ENCODE peak calls at places on chromosomes 6 and 20, in eight cellular contexts. One of them, this sample, is unnamed. For H3K4me1, the result is how much of the 10 kb centered on the place peaks cover.

GRCh38 chr6:87922947-87923330 is 124.7 kb upstream of the SPACA1 start:
- DNase-seq in HCT116: no peak
- DNase-seq in suprapubic skin: no peak
- DNase-seq in tibial nerve: no peak
- DNase-seq in H1: no peak
- DNase-seq in IMR-90: no peak
- DNase-seq in heart left ventricle: no peak
- DNase-seq in stomach: no peak
- DNase-seq in this sample: no peak

GRCh38 chr20:56414842-56415765 is 3.0 kb downstream of the CASS4 start:
- DNase-seq in heart left ventricle: no peak
- DNase-seq in H1: no peak
- DNase-seq in IMR-90: peak
- DNase-seq in tibial nerve: no peak
- DNase-seq in suprapubic skin: no peak
- DNase-seq in stomach: no peak
- DNase-seq in HCT116: no peak
- DNase-seq in this sample: no peak

GRCh38 chr6:21438986-21439352 is 154.6 kb upstream of the SOX4 start:
- DNase-seq in H1: no peak
- DNase-seq in HCT116: no peak
- DNase-seq in tibial nerve: no peak
- DNase-seq in heart left ventricle: no peak
- DNase-seq in IMR-90: no peak
- DNase-seq in stomach: no peak
- DNase-seq in suprapubic skin: no peak
- DNase-seq in this sample: no peak

GRCh38 chr6:72151742-72152141 is 265.4 kb downstream of the RIMS1 start:
- DNase-seq in suprapubic skin: no peak
- DNase-seq in HCT116: no peak
- DNase-seq in stomach: no peak
- DNase-seq in heart left ventricle: no peak
- DNase-seq in tibial nerve: no peak
- DNase-seq in IMR-90: no peak
- DNase-seq in H1: no peak
- DNase-seq in this sample: no peak

GRCh38 chr20:49572857-49573256 is 4.9 kb upstream of the PTGIS start:
- DNase-seq in H1: no peak
- DNase-seq in suprapubic skin: peak
- DNase-seq in IMR-90: no peak
- DNase-seq in stomach: no peak
- DNase-seq in tibial nerve: no peak
- DNase-seq in HCT116: no peak
- DNase-seq in heart left ventricle: no peak
- DNase-seq in this sample: no peak

GRCh38 chr20:63032861-63033634 is 26.3 kb upstream of the BHLHE23 start:
- DNase-seq in HCT116: no peak
- DNase-seq in stomach: no peak
- DNase-seq in tibial nerve: no peak
- DNase-seq in IMR-90: no peak
- DNase-seq in heart left ventricle: peak
- DNase-seq in suprapubic skin: peak
- DNase-seq in H1: no peak
- DNase-seq in this sample: no peak

GRCh38 chr20:59994697-59995122 is 36.5 kb downstream of the CDH26 start:
- DNase-seq in HCT116: peak
- DNase-seq in stomach: peak
- DNase-seq in heart left ventricle: no peak
- DNase-seq in IMR-90: peak
- DNase-seq in suprapubic skin: no peak
- DNase-seq in tibial nerve: no peak
- DNase-seq in H1: peak
- DNase-seq in this sample: peak

GRCh38 chr20:25315418-25316210 is 67.7 kb downstream of the PYGB start:
- DNase-seq in heart left ventricle: peak
- DNase-seq in tibial nerve: peak
- DNase-seq in H1: no peak
- DNase-seq in stomach: peak
- DNase-seq in suprapubic skin: peak
- DNase-seq in HCT116: no peak
- DNase-seq in IMR-90: peak
- DNase-seq in this sample: no peak

GRCh38 chr6:54802775-54803631 is 43.6 kb upstream of the FAM83B start:
- DNase-seq in IMR-90: peak
- DNase-seq in HCT116: peak
- DNase-seq in suprapubic skin: no peak
- DNase-seq in heart left ventricle: no peak
- DNase-seq in H1: no peak
- DNase-seq in tibial nerve: no peak
- DNase-seq in stomach: no peak
- DNase-seq in this sample: no peak

GRCh38 chr6:106973018-106973840 is 1.3 kb downstream of the CD24 start:
- DNase-seq in HCT116: no peak
- DNase-seq in heart left ventricle: no peak
- DNase-seq in IMR-90: no peak
- DNase-seq in stomach: peak
- DNase-seq in suprapubic skin: no peak
- DNase-seq in tibial nerve: no peak
- DNase-seq in H1: no peak
- DNase-seq in this sample: peak

GRCh38 chr6:116409756-116410155 is 39.0 kb downstream of the DSE start:
- DNase-seq in suprapubic skin: no peak
- DNase-seq in IMR-90: no peak
- DNase-seq in tibial nerve: no peak
- DNase-seq in HCT116: no peak
- DNase-seq in stomach: no peak
- DNase-seq in heart left ventricle: no peak
- DNase-seq in H1: no peak
- DNase-seq in this sample: no peak

GRCh38 chr6:27814665-27815424 is 97.4 kb downstream of the OR2B2 start:
- DNase-seq in IMR-90: peak
- DNase-seq in suprapubic skin: no peak
- DNase-seq in stomach: peak
- DNase-seq in H1: peak
- DNase-seq in tibial nerve: no peak
- DNase-seq in HCT116: peak
- DNase-seq in heart left ventricle: no peak
- DNase-seq in this sample: peak

GRCh38 chr6:84549912-84550311 is 214.5 kb downstream of the TBX18 start:
- DNase-seq in stomach: no peak
- DNase-seq in heart left ventricle: no peak
- DNase-seq in tibial nerve: no peak
- DNase-seq in HCT116: no peak
- DNase-seq in IMR-90: no peak
- DNase-seq in H1: no peak
- DNase-seq in suprapubic skin: no peak
- DNase-seq in this sample: no peak

GRCh38 chr20:934186-934840 is 18.2 kb upstream of the ANGPT4 start:
- DNase-seq in suprapubic skin: no peak
- DNase-seq in IMR-90: no peak
- DNase-seq in H1: no peak
- DNase-seq in HCT116: no peak
- DNase-seq in stomach: no peak
- DNase-seq in tibial nerve: no peak
- DNase-seq in heart left ventricle: no peak
- DNase-seq in this sample: no peak

GRCh38 chr6:89022747-89023289 is 57.7 kb upstream of the PNRC1 start:
- DNase-seq in H1: no peak
- DNase-seq in heart left ventricle: no peak
- DNase-seq in stomach: no peak
- DNase-seq in tibial nerve: no peak
- DNase-seq in HCT116: no peak
- DNase-seq in IMR-90: peak
- DNase-seq in suprapubic skin: no peak
- DNase-seq in this sample: peak

GRCh38 chr6:79078057-79078969 is at the start of gene PHIP:
- DNase-seq in stomach: peak
- DNase-seq in HCT116: peak
- DNase-seq in suprapubic skin: peak
- DNase-seq in heart left ventricle: peak
- DNase-seq in H1: peak
- DNase-seq in tibial nerve: peak
- DNase-seq in IMR-90: peak
- DNase-seq in this sample: peak

GRCh38 chr6:79077680-79078056 is 386 bp downstream of the PHIP start:
- DNase-seq in IMR-90: no peak
- DNase-seq in H1: no peak
- DNase-seq in heart left ventricle: no peak
- DNase-seq in HCT116: no peak
- DNase-seq in tibial nerve: no peak
- DNase-seq in suprapubic skin: no peak
- DNase-seq in stomach: peak
- DNase-seq in this sample: no peak

GRCh38 chr6:79082304-79082703 is 4.2 kb upstream of the PHIP start:
- DNase-seq in suprapubic skin: no peak
- DNase-seq in stomach: no peak
- DNase-seq in tibial nerve: no peak
- DNase-seq in IMR-90: no peak
- DNase-seq in HCT116: no peak
- DNase-seq in heart left ventricle: no peak
- DNase-seq in H1: no peak
- DNase-seq in this sample: no peak

GRCh38 chr6:79076881-79077641 is 993 bp downstream of the PHIP start:
- DNase-seq in stomach: peak
- DNase-seq in IMR-90: peak
- DNase-seq in H1: peak
- DNase-seq in HCT116: peak
- DNase-seq in heart left ventricle: peak
- DNase-seq in tibial nerve: peak
- DNase-seq in suprapubic skin: peak
- DNase-seq in this sample: peak

GRCh38 chr6:79079425-79080130 is 1.5 kb upstream of the PHIP start:
- DNase-seq in suprapubic skin: no peak
- DNase-seq in stomach: no peak
- DNase-seq in heart left ventricle: no peak
- DNase-seq in HCT116: no peak
- DNase-seq in IMR-90: peak
- DNase-seq in tibial nerve: no peak
- DNase-seq in H1: no peak
- DNase-seq in this sample: no peak
- TF ChIP-seq POLR2A in suprapubic skin: no peak
- TF ChIP-seq POLR2A in stomach: no peak
- TF ChIP-seq POLR2A in heart left ventricle: no peak
- TF ChIP-seq POLR2A in HCT116: no peak
- TF ChIP-seq POLR2A in IMR-90: no peak
- TF ChIP-seq POLR2A in tibial nerve: no peak
- TF ChIP-seq POLR2A in H1: no peak
- TF ChIP-seq POLR2A in this sample: no peak

GRCh38 chr6:2819891-2820814 is 21.5 kb downstream of the SERPINB1 start:
- DNase-seq in IMR-90: peak
- DNase-seq in stomach: no peak
- DNase-seq in heart left ventricle: no peak
- DNase-seq in HCT116: no peak
- DNase-seq in suprapubic skin: no peak
- DNase-seq in H1: no peak
- DNase-seq in tibial nerve: no peak
- DNase-seq in this sample: no peak

GRCh38 chr6:2827112-2827511 is 14.6 kb downstream of the SERPINB1 start:
- DNase-seq in IMR-90: no peak
- DNase-seq in H1: no peak
- DNase-seq in tibial nerve: no peak
- DNase-seq in stomach: no peak
- DNase-seq in suprapubic skin: no peak
- DNase-seq in heart left ventricle: no peak
- DNase-seq in HCT116: no peak
- DNase-seq in this sample: no peak

GRCh38 chr6:2821554-2821953 is 20.1 kb downstream of the SERPINB1 start:
- DNase-seq in tibial nerve: no peak
- DNase-seq in H1: no peak
- DNase-seq in stomach: no peak
- DNase-seq in suprapubic skin: no peak
- DNase-seq in IMR-90: no peak
- DNase-seq in HCT116: no peak
- DNase-seq in heart left ventricle: no peak
- DNase-seq in this sample: no peak

GRCh38 chr6:2819115-2819514 is 22.5 kb downstream of the SERPINB1 start:
- DNase-seq in suprapubic skin: no peak
- DNase-seq in stomach: no peak
- DNase-seq in HCT116: no peak
- DNase-seq in heart left ventricle: no peak
- DNase-seq in tibial nerve: no peak
- DNase-seq in IMR-90: no peak
- DNase-seq in H1: no peak
- DNase-seq in this sample: no peak

DNA sequence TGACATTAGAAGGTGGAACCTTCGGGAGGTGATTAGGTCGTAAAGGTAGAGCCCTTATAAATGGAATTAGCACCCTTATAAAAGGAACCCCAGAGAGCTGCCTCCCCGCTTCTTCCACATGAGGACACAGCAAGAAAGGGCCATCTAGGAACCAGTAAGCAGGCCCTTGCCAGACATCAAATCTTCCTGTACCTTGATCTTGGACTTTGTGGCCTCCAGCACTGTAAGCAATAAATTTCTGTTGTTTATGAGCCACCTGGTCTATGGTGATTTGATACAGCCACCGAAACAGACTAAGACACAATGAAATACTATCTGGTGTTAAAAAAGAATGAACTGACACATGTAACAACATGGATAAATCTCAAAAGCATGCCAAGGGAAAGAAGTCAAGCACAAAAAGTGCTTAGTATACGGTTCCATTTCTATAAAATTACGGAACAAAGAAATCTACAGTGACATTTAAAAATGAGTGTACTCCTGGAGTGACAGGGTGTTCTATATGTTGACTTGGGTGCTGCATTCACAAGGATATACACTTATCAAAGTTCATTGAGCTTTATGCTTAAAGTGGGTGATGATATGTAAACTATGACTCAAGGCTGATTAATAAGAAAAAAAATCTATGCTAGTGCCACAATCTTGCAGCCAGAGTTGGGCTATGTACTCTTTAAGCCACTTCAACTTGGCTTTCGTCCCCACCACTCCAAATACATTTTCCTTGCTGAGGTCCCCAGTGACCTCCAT is 18.4 kb downstream of the SERPINB1 start:
- DNase-seq in stomach: no peak
- DNase-seq in HCT116: no peak
- DNase-seq in heart left ventricle: no peak
- DNase-seq in H1: no peak
- DNase-seq in tibial nerve: no peak
- DNase-seq in IMR-90: peak
- DNase-seq in suprapubic skin: no peak
- DNase-seq in this sample: no peak
- H3K4me1 ChIP-seq in stomach: under half
- H3K4me1 ChIP-seq in HCT116: under half
- H3K4me1 ChIP-seq in heart left ventricle: under half
- H3K4me1 ChIP-seq in H1: under half
- H3K4me1 ChIP-seq in tibial nerve: under half
- H3K4me1 ChIP-seq in IMR-90: under half
- H3K4me1 ChIP-seq in suprapubic skin: under half
- H3K4me1 ChIP-seq in this sample: under half

GRCh38 chr6:29976588-29977424 is 34.5 kb downstream of the HLA-A start:
- DNase-seq in tibial nerve: peak
- DNase-seq in IMR-90: peak
- DNase-seq in suprapubic skin: peak
- DNase-seq in H1: no peak
- DNase-seq in HCT116: peak
- DNase-seq in stomach: peak
- DNase-seq in heart left ventricle: peak
- DNase-seq in this sample: peak
- TF ChIP-seq POLR2A in tibial nerve: no peak
- TF ChIP-seq POLR2A in IMR-90: peak
- TF ChIP-seq POLR2A in suprapubic skin: peak
- TF ChIP-seq POLR2A in H1: no peak
- TF ChIP-seq POLR2A in HCT116: no peak
- TF ChIP-seq POLR2A in stomach: no peak
- TF ChIP-seq POLR2A in heart left ventricle: no peak
- TF ChIP-seq POLR2A in this sample: peak

GRCh38 chr6:33430334-33430733 is 10.5 kb downstream of the SYNGAP1 start:
- DNase-seq in H1: no peak
- DNase-seq in IMR-90: no peak
- DNase-seq in HCT116: no peak
- DNase-seq in stomach: no peak
- DNase-seq in heart left ventricle: no peak
- DNase-seq in tibial nerve: no peak
- DNase-seq in suprapubic skin: no peak
- DNase-seq in this sample: no peak
- H3K4me1 ChIP-seq in H1: under half
- H3K4me1 ChIP-seq in IMR-90: under half
- H3K4me1 ChIP-seq in HCT116: half or more
- H3K4me1 ChIP-seq in stomach: half or more
- H3K4me1 ChIP-seq in heart left ventricle: under half
- H3K4me1 ChIP-seq in tibial nerve: under half
- H3K4me1 ChIP-seq in suprapubic skin: half or more
- H3K4me1 ChIP-seq in this sample: under half

This sample was measured in prostate gland.